ENCODE peak calls at places on chromosomes 2 and 18, in eight cellular contexts. K is A673, U is Panc1, C is OCI-LY7, X is esophagus squamous epithelium, B is stomach, D is mesendoderm, J is HCT116. R is an unnamed sample.

GRCh38 chr2:38751847-38752410 is 768 bp upstream of the SRSF7 start:
- DNase-seq in C (no peak), J (no peak), X (no peak), U (no peak), K (no peak), D (peak; percentile 80), B (no peak), R (no peak)

GRCh38 chr18:23822590-23823385 is 133.5 kb downstream of the LAMA3 start:
- DNase-seq in K (no peak), D (peak; percentile 85), U (no peak), J (no peak), C (no peak), X (no peak), B (no peak), R (no peak)

GRCh38 chr18:9849407-9849961 is 36.3 kb upstream of the TXNDC2 start:
- DNase-seq in C (no peak), X (no peak), K (peak; percentile 95), D (peak; percentile 40), B (peak; percentile 77), U (no peak), J (no peak), R (peak; percentile 83)

GRCh38 chr18:58520964-58521363 is 107.9 kb downstream of the ALPK2 start:
- DNase-seq in D (peak; percentile 35), C (no peak), K (no peak), J (no peak), U (no peak), X (no peak), B (no peak), R (no peak)

GRCh38 chr18:3704556-3705162 is 254.7 kb downstream of the TGIF1 start:
- DNase-seq in B (no peak), C (no peak), J (no peak), U (no peak), X (no peak), D (no peak), K (peak; percentile 80), R (no peak)

GRCh38 chr2:8324164-8324848 is 357.6 kb upstream of the ID2 start:
- DNase-seq in C (no peak), U (no peak), K (no peak), J (no peak), B (no peak), X (no peak), D (peak; percentile 84), R (no peak)

GRCh38 chr2:39308778-39309177 is 65.0 kb upstream of the CDKL4 start:
- DNase-seq in X (no peak), B (no peak), K (no peak), D (no peak), J (no peak), C (no peak), U (no peak), R (no peak)

GRCh38 chr2:15816674-15817406 is 123.5 kb upstream of the MYCN start:
- DNase-seq in X (no peak), D (no peak), K (no peak), C (no peak), U (no peak), B (no peak), J (no peak), R (no peak)

GRCh38 chr18:56196495-56197225 is 441.7 kb downstream of the TXNL1 start:
- DNase-seq in C (no peak), D (no peak), K (no peak), X (no peak), B (no peak), U (no peak), J (no peak), R (no peak)

GRCh38 chr2:5938566-5938896 is 246.3 kb downstream of the SOX11 start:
- DNase-seq in K (no peak), X (no peak), J (no peak), B (peak; percentile 68), U (no peak), C (no peak), D (peak; percentile 80), R (no peak)

GRCh38 chr2:2847131-2847740 is 516.2 kb upstream of the MYT1L start:
- DNase-seq in U (no peak), J (no peak), C (no peak), D (no peak), X (no peak), B (no peak), K (no peak), R (no peak)

GRCh38 chr2:224968051-224968450 is 74.2 kb downstream of the DOCK10 start:
- DNase-seq in X (no peak), J (no peak), K (no peak), C (no peak), D (no peak), B (no peak), U (no peak), R (no peak)

GRCh38 chr2:138615257-138615656 is 113.7 kb downstream of the SPOPL start:
- DNase-seq in U (no peak), B (no peak), C (no peak), J (no peak), X (no peak), K (no peak), D (no peak), R (no peak)

GRCh38 chr2:226130192-226130591 is 669.4 kb downstream of the IRS1 start:
- DNase-seq in K (peak; percentile 43), C (no peak), J (no peak), D (peak; percentile 43), U (no peak), X (no peak), B (no peak), R (no peak)

GRCh38 chr2:103738626-103739025 is 976.8 kb downstream of the TMEM182 start:
- DNase-seq in X (no peak), B (no peak), J (no peak), K (no peak), C (no peak), D (no peak), U (no peak), R (no peak)

GRCh38 chr2:42457011-42457410 is 36.8 kb downstream of the KCNG3 start:
- DNase-seq in J (no peak), X (no peak), B (no peak), K (peak; percentile 22), U (no peak), D (peak; percentile 65), C (no peak), R (no peak)

DNA sequence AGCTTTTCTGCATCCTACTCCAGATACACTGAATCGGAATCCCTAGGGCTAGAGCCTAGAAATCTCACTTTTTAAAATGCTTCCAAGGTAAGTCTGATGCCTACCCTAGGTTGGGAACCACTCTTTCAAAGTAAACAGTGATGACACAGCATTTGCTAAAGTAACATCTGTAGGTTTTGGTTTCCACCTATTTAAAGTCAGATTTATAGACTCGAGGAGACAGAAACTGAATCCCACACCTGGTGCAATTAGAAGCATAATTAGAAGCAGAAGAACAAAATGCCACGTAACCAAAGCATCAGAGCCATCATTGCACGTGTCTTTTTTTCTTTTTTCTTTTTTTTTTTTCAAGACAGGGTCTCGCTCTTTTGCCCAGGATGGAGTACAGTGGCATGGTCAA is 40.9 kb downstream of the PDK1 start:
- DNase-seq in K (no peak), D (no peak), X (no peak), J (no peak), C (peak; percentile 49), B (no peak), U (no peak), R (no peak)
- H3K36me3 ChIP-seq in K (peaks cover 14% of the 10 kb centered on the region), D (peaks cover 1% of the 10 kb centered on the region), X (no peaks in the 10 kb centered on the region), J (peaks cover 9% of the 10 kb centered on the region), C (peaks cover 73% of the 10 kb centered on the region), B (peaks cover 43% of the 10 kb centered on the region), U (peaks cover 14% of the 10 kb centered on the region), R (peaks cover 37% of the 10 kb centered on the region)

GRCh38 chr2:105390454-105390853 is 8.4 kb downstream of the FHL2 start:
- DNase-seq in D (no peak), C (no peak), K (no peak), J (no peak), U (no peak), X (no peak), B (no peak), R (no peak)

GRCh38 chr2:105391058-105391627 is 7.7 kb downstream of the FHL2 start:
- DNase-seq in C (no peak), J (no peak), B (no peak), U (peak; percentile 74), X (no peak), D (no peak), K (no peak), R (no peak)

GRCh38 chr2:105387225-105387624 is 11.6 kb downstream of the FHL2 start:
- DNase-seq in D (no peak), C (no peak), B (no peak), J (no peak), X (no peak), K (no peak), U (no peak), R (no peak)

GRCh38 chr2:105391763-105392662 is 6.8 kb downstream of the FHL2 start:
- DNase-seq in U (no peak), J (no peak), B (no peak), K (no peak), X (no peak), D (no peak), C (no peak), R (no peak)

DNA sequence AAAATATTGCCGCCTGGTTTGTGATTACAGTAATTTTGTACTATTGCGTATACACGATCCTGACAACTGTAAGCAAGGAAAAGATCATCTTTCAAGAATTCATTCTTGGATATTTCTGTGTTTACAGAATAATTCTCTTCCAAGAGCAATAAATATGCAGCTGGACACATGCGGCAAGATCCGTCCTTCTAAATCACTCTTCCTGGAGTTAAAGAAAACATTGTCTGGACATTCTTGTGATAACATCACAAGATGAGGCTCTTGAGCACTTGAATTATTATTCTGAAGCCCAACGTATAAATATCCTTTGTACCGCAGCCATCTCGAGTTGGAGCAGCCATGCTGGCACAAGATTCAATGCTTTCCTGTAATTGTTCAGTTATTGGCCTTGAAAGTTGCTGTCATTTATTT is 9.9 kb downstream of the FHL2 start:
- DNase-seq in J (no peak), B (no peak), D (no peak), C (no peak), K (no peak), U (no peak), X (no peak), R (no peak)
- H3K36me3 ChIP-seq in J (peaks cover 41% of the 10 kb centered on the region), B (peaks cover 20% of the 10 kb centered on the region), D (no peaks in the 10 kb centered on the region), C (no peaks in the 10 kb centered on the region), K (no peaks in the 10 kb centered on the region), U (peaks cover 30% of the 10 kb centered on the region), X (no peaks in the 10 kb centered on the region), R (no peaks in the 10 kb centered on the region)

GRCh38 chr18:79736846-79737245 is 57.2 kb downstream of the CTDP1 start:
- DNase-seq in C (no peak), J (no peak), B (no peak), X (no peak), U (no peak), D (no peak), K (no peak), R (no peak)
- H3K36me3 ChIP-seq in C (peaks cover 11% of the 10 kb centered on the region), J (peaks cover 43% of the 10 kb centered on the region), B (peaks cover 96% of the 10 kb centered on the region), X (no peaks in the 10 kb centered on the region), U (peaks cover 3% of the 10 kb centered on the region), D (peaks cover 4% of the 10 kb centered on the region), K (peaks cover 20% of the 10 kb centered on the region), R (peaks cover 66% of the 10 kb centered on the region)

DNA sequence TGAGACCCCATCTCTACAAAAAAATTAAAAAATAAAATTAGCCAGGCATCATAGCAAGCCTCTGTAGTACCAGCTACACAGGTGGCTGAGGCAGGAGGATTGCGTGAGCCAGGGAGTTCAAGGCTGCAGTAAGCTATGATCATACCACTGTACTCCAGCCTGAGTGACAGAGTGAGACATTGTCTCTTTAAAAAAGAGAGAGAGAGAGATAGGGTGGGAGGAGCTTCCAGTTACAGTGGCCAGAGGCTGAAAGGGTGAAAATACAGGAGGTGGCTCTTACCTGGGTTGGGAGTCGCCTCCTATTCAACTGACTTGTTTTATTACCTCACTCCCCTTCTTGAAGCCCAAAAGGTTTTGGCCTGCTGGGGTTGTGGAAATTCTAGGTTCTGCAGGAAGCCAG is 17.2 kb downstream of the DYNC2LI1 start:
- DNase-seq in C (no peak), U (no peak), J (no peak), B (no peak), K (no peak), X (no peak), D (no peak), R (no peak)
- H3K36me3 ChIP-seq in C (no peaks in the 10 kb centered on the region), U (no peaks in the 10 kb centered on the region), J (no peaks in the 10 kb centered on the region), B (peaks cover 43% of the 10 kb centered on the region), K (no peaks in the 10 kb centered on the region), X (no peaks in the 10 kb centered on the region), D (no peaks in the 10 kb centered on the region), R (peaks cover 65% of the 10 kb centered on the region)

R was measured in lower lobe of right lung.